ENCODE peak calls at places on chromosomes 11 and 22, in seven cellular contexts. V is HCT116, N is neural progenitor cell, B is H1, I is IMR-90, L is fibroblast of lung, P is SK-N-SH. Y is an unnamed sample.

GRCh38 chr11:73481626-73482025 is 105.4 kb downstream of the RELT start:
- DNase-seq in V (no peak), N (no peak), B (no peak), I (no peak), L (no peak), P (no peak), Y (peak; percentile 34)

GRCh38 chr22:32620992-32621391 is 146.4 kb downstream of the FBXO7 start:
- DNase-seq in V (no peak), N (no peak), B (no peak), I (no peak), L (no peak), P (no peak), Y (no peak)

GRCh38 chr22:24579242-24579569 is 13.7 kb downstream of the LRRC75B start:
- DNase-seq in V (no peak), N (no peak), B (no peak), I (no peak), L (no peak), P (no peak), Y (no peak)

GRCh38 chr11:108286369-108286768 is 63.5 kb downstream of the ATM start:
- DNase-seq in V (no peak), N (no peak), B (no peak), I (no peak), L (no peak), P (no peak), Y (peak; percentile 51)

GRCh38 chr11:86775342-86775741 is 25.0 kb upstream of the PRSS23 start:
- DNase-seq in V (no peak), N (no peak), B (no peak), I (no peak), L (no peak), P (no peak), Y (no peak)

GRCh38 chr22:47375621-47376321 is 613.3 kb downstream of the TBC1D22A start:
- DNase-seq in V (no peak), N (no peak), B (no peak), I (no peak), L (no peak), P (no peak), Y (no peak)

GRCh38 chr11:130523609-130524008 is 75.2 kb downstream of the ADAMTS15 start:
- DNase-seq in V (no peak), N (no peak), B (no peak), I (peak; percentile 97), L (peak; percentile 87), P (no peak), Y (no peak)

GRCh38 chr11:67006029-67006884 is 16.7 kb upstream of the SYT12 start:
- DNase-seq in V (peak; percentile 62), N (peak; percentile 23), B (no peak), I (no peak), L (peak; percentile 31), P (peak; percentile 61), Y (peak; percentile 93)

GRCh38 chr22:50078761-50079160 is 6.5 kb downstream of the MLC1 start:
- DNase-seq in V (no peak), N (no peak), B (no peak), I (no peak), L (no peak), P (peak; percentile 21), Y (no peak)

GRCh38 chr11:12642040-12642439 is 32.2 kb upstream of the TEAD1 start:
- DNase-seq in V (no peak), N (no peak), B (no peak), I (peak; percentile 68), L (peak; percentile 28), P (no peak), Y (no peak)

GRCh38 chr11:15627560-15627959 is 512.8 kb downstream of the INSC start:
- DNase-seq in V (no peak), N (no peak), B (no peak), I (peak; percentile 74), L (peak; percentile 42), P (no peak), Y (no peak)

GRCh38 chr11:65224939-65225283 is 36.9 kb upstream of the POLA2 start:
- DNase-seq in V (peak; percentile 36), N (peak; percentile 43), B (no peak), I (peak; percentile 79), L (peak; percentile 68), P (no peak), Y (no peak)

GRCh38 chr11:65223031-65223430 is 38.7 kb upstream of the POLA2 start:
- DNase-seq in V (no peak), N (no peak), B (no peak), I (no peak), L (no peak), P (no peak), Y (no peak)

GRCh38 chr11:65227879-65228278 is 33.9 kb upstream of the POLA2 start:
- DNase-seq in V (no peak), N (no peak), B (no peak), I (no peak), L (no peak), P (no peak), Y (no peak)

GRCh38 chr11:65225284-65226102 is 36.3 kb upstream of the POLA2 start:
- DNase-seq in V (no peak), N (peak; percentile 81), B (no peak), I (peak; percentile 52), L (peak; percentile 63), P (peak; percentile 87), Y (peak; percentile 80)

GRCh38 chr11:65226103-65226442 is 35.7 kb upstream of the POLA2 start:
- DNase-seq in V (no peak), N (no peak), B (no peak), I (no peak), L (no peak), P (no peak), Y (no peak)
- H3K9ac ChIP-seq in V (no peak overlapping the region), N (no peak overlapping the region), B (no peak overlapping the region), I (no peak overlapping the region), L (peak overlapping the region; percentile 34), P (peak overlapping the region; percentile 47), Y (peak overlapping the region; percentile 67)

GRCh38 chr11:122642472-122642922 is 13.0 kb upstream of the UBASH3B start:
- DNase-seq in V (peak; percentile 65), N (no peak), B (no peak), I (peak; percentile 95), L (peak; percentile 76), P (no peak), Y (no peak)
- H3K9ac ChIP-seq in V (peak overlapping the region; percentile 28), N (no peak overlapping the region), B (no peak overlapping the region), I (no peak overlapping the region), L (no peak overlapping the region), P (peak overlapping the region; percentile 52), Y (no peak overlapping the region)

DNA sequence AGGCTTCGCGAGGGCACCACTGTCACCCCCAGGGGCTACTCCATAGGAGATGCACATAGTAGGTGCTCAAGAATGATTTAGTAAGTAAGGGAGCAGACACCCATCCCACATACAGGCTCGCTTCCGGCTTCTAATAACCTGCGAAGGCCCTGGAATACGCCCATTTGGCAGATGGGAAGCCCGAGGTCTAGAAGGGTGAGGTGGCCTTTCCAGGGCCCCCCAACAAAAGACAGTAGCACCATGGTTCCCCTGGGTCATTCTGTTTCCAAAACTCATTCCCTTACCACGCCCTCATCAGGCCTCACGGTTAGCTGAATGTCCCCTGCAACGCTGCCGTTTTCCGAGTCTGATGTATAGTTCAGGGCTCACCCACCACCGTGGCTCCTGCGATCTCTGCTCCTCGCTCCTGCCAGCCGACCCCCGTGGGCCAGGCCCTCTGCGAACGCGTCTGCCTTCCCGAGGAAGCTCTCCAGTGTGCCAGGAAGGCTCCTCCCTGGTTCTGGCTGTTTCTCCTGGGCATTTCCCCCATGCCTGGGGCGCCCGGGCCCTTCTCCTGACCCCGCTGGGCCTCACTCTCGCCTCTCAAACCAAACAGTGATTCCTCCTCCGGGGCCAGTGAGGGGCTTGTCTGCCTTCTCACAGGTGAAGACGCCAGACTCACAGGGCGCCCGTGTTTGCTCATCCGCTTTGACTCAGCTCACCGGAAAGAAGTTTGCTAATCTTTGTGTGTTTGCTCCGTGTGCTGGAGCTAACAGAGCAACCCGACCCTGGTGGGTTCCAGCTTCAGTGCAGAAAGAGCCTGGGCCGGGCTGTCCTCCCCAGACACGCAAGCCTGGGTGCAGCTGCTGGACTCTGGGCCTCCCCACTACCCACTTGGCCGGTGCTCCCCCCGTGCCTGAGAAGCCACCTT is 86.6 kb downstream of the RTL6 start:
- DNase-seq in V (no peak), N (no peak), B (no peak), I (no peak), L (no peak), P (no peak), Y (no peak)
- H3K9ac ChIP-seq in V (no peak overlapping the region), N (no peak overlapping the region), B (no peak overlapping the region), I (no peak overlapping the region), L (no peak overlapping the region), P (no peak overlapping the region), Y (no peak overlapping the region)

DNA sequence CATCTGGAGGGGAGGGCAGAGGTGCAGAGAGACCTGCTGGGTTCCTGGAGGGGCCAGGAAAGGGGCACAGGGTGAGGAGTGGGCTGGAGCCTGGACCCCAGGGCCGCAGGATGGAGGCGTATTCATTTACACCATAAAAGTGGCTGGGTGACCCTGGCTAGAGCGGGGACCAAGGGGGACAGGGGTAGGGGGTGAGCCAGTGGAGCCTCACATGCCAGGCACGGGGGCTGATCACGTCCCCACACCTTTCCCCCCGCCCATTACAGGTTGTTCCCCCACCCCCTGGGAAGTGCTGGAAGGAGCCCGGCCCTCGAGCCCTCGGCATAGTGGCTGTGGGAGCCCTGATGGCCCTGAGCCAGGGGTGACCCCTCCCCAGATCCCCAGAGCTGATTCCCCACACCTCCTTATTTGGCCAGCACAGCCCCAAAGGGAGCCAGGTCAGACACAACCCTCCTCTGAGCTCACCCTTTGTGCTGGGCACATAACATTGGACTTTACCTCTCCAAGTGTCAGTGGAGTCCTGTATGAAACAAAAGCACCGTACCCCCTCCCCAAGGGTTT is 781 bp downstream of the TCIRG1 start:
- DNase-seq in V (no peak), N (no peak), B (no peak), I (no peak), L (no peak), P (peak; percentile 51), Y (no peak)
- H3K9ac ChIP-seq in V (peak overlapping the region; percentile 79), N (no peak overlapping the region), B (no peak overlapping the region), I (peak overlapping the region; percentile 72), L (peak overlapping the region; percentile 79), P (peak overlapping the region; percentile 64), Y (peak overlapping the region; percentile 72)

GRCh38 chr22:30310881-30311771 is 15.6 kb downstream of the TBC1D10A start:
- DNase-seq in V (no peak), N (no peak), B (no peak), I (peak; percentile 61), L (peak; percentile 87), P (no peak), Y (no peak)
- H3K9ac ChIP-seq in V (peak overlapping the region; percentile 34), N (no peak overlapping the region), B (no peak overlapping the region), I (peak overlapping the region; percentile 12), L (no peak overlapping the region), P (peak overlapping the region; percentile 21), Y (no peak overlapping the region)

GRCh38 chr11:69521461-69521860 is 40.0 kb downstream of the LINC01488 start:
- DNase-seq in V (no peak), N (no peak), B (peak; percentile 62), I (no peak), L (no peak), P (no peak), Y (no peak)
- H3K9ac ChIP-seq in V (no peak overlapping the region), N (no peak overlapping the region), B (no peak overlapping the region), I (no peak overlapping the region), L (no peak overlapping the region), P (no peak overlapping the region), Y (no peak overlapping the region)

GRCh38 chr22:43892183-43892894 is 526 bp upstream of the PNPLA5 start:
- DNase-seq in V (no peak), N (no peak), B (no peak), I (no peak), L (no peak), P (no peak), Y (no peak)
- H3K9ac ChIP-seq in V (peak overlapping the region; percentile 70), N (no peak overlapping the region), B (no peak overlapping the region), I (no peak overlapping the region), L (no peak overlapping the region), P (no peak overlapping the region), Y (no peak overlapping the region)